ENCODE peak calls at places on chromosomes 2 and 18, in five cellular contexts. M is stimulated activated CD8-positive, alpha-beta memory T cell treated with anti-CD3 and anti-CD28 coated beads, Interleukin-12 subunit alpha, Interleukin-12 subunit beta, amount 100 ng/mL, for 4 hours; V is activated naive CD8-positive, alpha-beta T cell treated with anti-CD3 and anti-CD28 coated beads for 36 hours; N is stimulated activated CD4-positive, alpha-beta T cell treated with anti-CD3 and anti-CD28 coated beads, Interleukin-2, amount 100 ng/mL, for 24 hours; U is HT-29. A is an unnamed sample.

GRCh38 chr18:34651586-34652369 is 58.3 kb upstream of the DTNA start:
- DNase-seq in N (no peak), U (no peak), M (no peak), V (no peak), A (no peak)

GRCh38 chr2:57614988-57615387 is 431.6 kb upstream of the VRK2 start:
- DNase-seq in U (no peak), M (no peak), V (no peak), N (no peak), A (no peak)

GRCh38 chr2:28588231-28588725 is 92.4 kb downstream of the PLB1 start:
- DNase-seq in U (no peak), M (no peak), N (no peak), V (no peak), A (no peak)

GRCh38 chr2:126859631-126860030 is 39.1 kb upstream of the TEX51 start:
- DNase-seq in V (no peak), U (no peak), N (no peak), M (no peak), A (no peak)

GRCh38 chr18:9707381-9708056 is 582 bp upstream of the RAB31 start:
- DNase-seq in V (no peak), U (no peak), N (no peak), M (no peak), A (no peak)

GRCh38 chr2:102618452-102619413 is 620 bp upstream of the SLC9A2 start:
- DNase-seq in U (peak; percentile 30), M (no peak), V (peak; percentile 10), N (peak; percentile 31), A (peak; percentile 27)

GRCh38 chr2:174035981-174036742 is 71.0 kb upstream of the SP3 start:
- DNase-seq in V (no peak), M (no peak), N (no peak), U (no peak), A (no peak)

GRCh38 chr2:130818809-130819208 is 17.9 kb upstream of the ARHGEF4 start:
- DNase-seq in U (no peak), N (no peak), V (no peak), M (no peak), A (no peak)

GRCh38 chr2:109185338-109185737 is 56.3 kb downstream of the SH3RF3 start:
- DNase-seq in M (no peak), U (no peak), N (no peak), V (no peak), A (no peak)

GRCh38 chr2:17649026-17649425 is 104.6 kb downstream of the SMC6 start:
- DNase-seq in U (no peak), N (no peak), M (no peak), V (no peak), A (no peak)

GRCh38 chr2:219675206-219675605 is 47.8 kb downstream of the SLC4A3 start:
- DNase-seq in N (no peak), M (no peak), V (no peak), U (no peak), A (no peak)

GRCh38 chr2:241272298-241272721 is 43.2 kb downstream of the HDLBP start:
- DNase-seq in V (peak; percentile 27), U (peak; percentile 9), M (peak; percentile 11), N (no peak), A (peak; percentile 14)

GRCh38 chr18:35516789-35517188 is 19.0 kb upstream of the INO80C start:
- DNase-seq in M (no peak), U (no peak), V (no peak), N (no peak), A (no peak)

GRCh38 chr2:45653584-45653983 is 2.1 kb downstream of the PRKCE start:
- DNase-seq in M (no peak), V (no peak), U (no peak), N (no peak), A (no peak)

GRCh38 chr2:88627856-88628568 is 748 bp upstream of the EIF2AK3 start:
- DNase-seq in V (peak; percentile 85), N (peak; percentile 81), U (no peak), M (peak; percentile 62), A (peak; percentile 90)

GRCh38 chr18:58501033-58501432 is 127.9 kb downstream of the ALPK2 start:
- DNase-seq in U (no peak), N (no peak), M (no peak), V (no peak), A (no peak)

GRCh38 chr2:166764216-166764615 is 124.1 kb upstream of the XIRP2 start:
- DNase-seq in N (no peak), V (no peak), M (no peak), U (no peak), A (no peak)

GRCh38 chr2:231662028-231662810 is 46.1 kb upstream of the PTMA start:
- DNase-seq in M (peak; percentile 94), N (peak; percentile 95), V (peak; percentile 98), U (peak; percentile 99), A (peak; percentile 98)

GRCh38 chr2:24015562-24016375 is 5.9 kb downstream of the MFSD2B start:
- DNase-seq in N (no peak), U (peak; percentile 23), M (no peak), V (no peak), A (no peak)

GRCh38 chr2:101150306-101151140 is 659 bp downstream of the TBC1D8 start:
- DNase-seq in V (peak; percentile 22), U (peak; percentile 56), M (no peak), N (peak; percentile 21), A (no peak)

GRCh38 chr2:31937741-31938140 is 73.1 kb downstream of the MEMO1 start:
- DNase-seq in V (no peak), N (no peak), M (no peak), U (no peak), A (no peak)

GRCh38 chr2:45637440-45637839 is 14.0 kb upstream of the PRKCE start:
- DNase-seq in M (no peak), U (no peak), N (no peak), V (no peak), A (no peak)

GRCh38 chr2:23482188-23482587 is 97.2 kb downstream of the KLHL29 start:
- DNase-seq in N (no peak), M (no peak), V (no peak), U (no peak), A (no peak)

GRCh38 chr2:27798948-27799645 is 27.6 kb downstream of the MRPL33 start:
- DNase-seq in V (no peak), M (no peak), U (peak; percentile 18), N (no peak), A (no peak)

GRCh38 chr2:28639836-28640235 is 111.8 kb upstream of the PPP1CB start:
- DNase-seq in U (peak; percentile 86), V (no peak), N (no peak), M (no peak), A (peak; percentile 20)

GRCh38 chr2:23637011-23637778 is 252.2 kb downstream of the KLHL29 start:
- DNase-seq in U (no peak), M (no peak), N (no peak), V (no peak), A (no peak)

GRCh38 chr2:221370942-221371221 is 201.2 kb downstream of the EPHA4 start:
- DNase-seq in V (no peak), U (no peak), M (no peak), N (no peak), A (no peak)

GRCh38 chr18:11136241-11136640 is 13.1 kb downstream of the PIEZO2 start:
- DNase-seq in N (no peak), U (no peak), V (no peak), M (no peak), A (no peak)

GRCh38 chr2:64998658-64999061 is 9.5 kb downstream of the SLC1A4 start:
- DNase-seq in M (no peak), U (no peak), N (no peak), V (no peak), A (no peak)

GRCh38 chr2:113834057-113834720 is 55.7 kb upstream of the ACTR3 start:
- DNase-seq in M (no peak), U (no peak), N (no peak), V (no peak), A (no peak)

GRCh38 chr18:31931163-31931885 is 11.6 kb downstream of the TRAPPC8 start:
- DNase-seq in M (no peak), V (no peak), U (no peak), N (no peak), A (no peak)

GRCh38 chr2:26652361-26653041 is 11.3 kb upstream of the CIB4 start:
- DNase-seq in V (no peak), U (no peak), M (no peak), N (no peak), A (no peak)

GRCh38 chr18:69261436-69261835 is 139.3 kb upstream of the DOK6 start:
- DNase-seq in U (no peak), V (no peak), M (no peak), N (no peak), A (no peak)

GRCh38 chr2:63012541-63012940 is 38.1 kb upstream of the OTX1 start:
- DNase-seq in M (no peak), V (no peak), U (no peak), N (no peak), A (no peak)

GRCh38 chr18:5455644-5456043 is 88.2 kb downstream of the EPB41L3 start:
- DNase-seq in V (no peak), N (no peak), U (no peak), M (no peak), A (no peak)

A was measured in T-helper 2 cell treated with Interferon-gamma antibody and Interleukin-4, amounts not matched to agents 5 μg/mL and 100 μg/mL, for 36 hours.